ENCODE peak calls at places on chromosome 4, in seven cellular contexts. Q is hepatocyte, Z is HCT116, H is MM.1S, F is GM23338, U is OCI-LY7, A is neural progenitor cell. L is an unnamed sample.

GRCh38 chr4:187632260-187633010 is 363.1 kb upstream of the ZFP42 start:
- DNase-seq in Q (no peak), Z (no peak), H (no peak), F (no peak), U (no peak), A (peak), L (no peak)

GRCh38 chr4:168174308-168174707 is 82.0 kb downstream of the ANXA10 start:
- DNase-seq in Q (no peak), Z (no peak), H (no peak), F (no peak), U (no peak), A (no peak), L (no peak)

GRCh38 chr4:88247148-88247547 is 37.2 kb downstream of the PPM1K start:
- DNase-seq in Q (no peak), Z (no peak), H (no peak), F (no peak), U (no peak), A (no peak), L (no peak)

GRCh38 chr4:42671431-42672194 is 14.7 kb upstream of the ATP8A1 start:
- DNase-seq in Q (no peak), Z (no peak), H (peak), F (no peak), U (peak), A (no peak), L (no peak)

GRCh38 chr4:86101841-86102240 is 258.0 kb downstream of the MAPK10 start:
- DNase-seq in Q (no peak), Z (no peak), H (no peak), F (no peak), U (no peak), A (no peak), L (no peak)

GRCh38 chr4:94962484-94962883 is 204.7 kb downstream of the BMPR1B start:
- DNase-seq in Q (no peak), Z (no peak), H (no peak), F (no peak), U (no peak), A (no peak), L (no peak)

GRCh38 chr4:86972997-86973396 is 38.2 kb downstream of the AFF1 start:
- DNase-seq in Q (peak), Z (no peak), H (no peak), F (peak), U (no peak), A (no peak), L (peak)

GRCh38 chr4:11480683-11481082 is 52.0 kb upstream of the HS3ST1 start:
- DNase-seq in Q (no peak), Z (no peak), H (peak), F (no peak), U (no peak), A (no peak), L (peak)

GRCh38 chr4:7327341-7327885 is 107.3 kb downstream of the PSAPL1 start:
- DNase-seq in Q (no peak), Z (no peak), H (no peak), F (no peak), U (no peak), A (no peak), L (no peak)

GRCh38 chr4:87012265-87012953 is 77.6 kb downstream of the AFF1 start:
- DNase-seq in Q (peak), Z (no peak), H (no peak), F (no peak), U (no peak), A (no peak), L (no peak)

GRCh38 chr4:88964450-88964849 is 92.5 kb downstream of the FAM13A start:
- DNase-seq in Q (no peak), Z (peak), H (no peak), F (no peak), U (no peak), A (no peak), L (peak)

GRCh38 chr4:141021397-141022194 is 111.7 kb downstream of the RNF150 start:
- DNase-seq in Q (no peak), Z (no peak), H (no peak), F (no peak), U (no peak), A (no peak), L (no peak)
- TF ChIP-seq EZH2phosphoT487 in Q (no peak), Z (no peak), H (no peak), F (no peak), U (no peak), A (no peak), L (no peak)

DNA sequence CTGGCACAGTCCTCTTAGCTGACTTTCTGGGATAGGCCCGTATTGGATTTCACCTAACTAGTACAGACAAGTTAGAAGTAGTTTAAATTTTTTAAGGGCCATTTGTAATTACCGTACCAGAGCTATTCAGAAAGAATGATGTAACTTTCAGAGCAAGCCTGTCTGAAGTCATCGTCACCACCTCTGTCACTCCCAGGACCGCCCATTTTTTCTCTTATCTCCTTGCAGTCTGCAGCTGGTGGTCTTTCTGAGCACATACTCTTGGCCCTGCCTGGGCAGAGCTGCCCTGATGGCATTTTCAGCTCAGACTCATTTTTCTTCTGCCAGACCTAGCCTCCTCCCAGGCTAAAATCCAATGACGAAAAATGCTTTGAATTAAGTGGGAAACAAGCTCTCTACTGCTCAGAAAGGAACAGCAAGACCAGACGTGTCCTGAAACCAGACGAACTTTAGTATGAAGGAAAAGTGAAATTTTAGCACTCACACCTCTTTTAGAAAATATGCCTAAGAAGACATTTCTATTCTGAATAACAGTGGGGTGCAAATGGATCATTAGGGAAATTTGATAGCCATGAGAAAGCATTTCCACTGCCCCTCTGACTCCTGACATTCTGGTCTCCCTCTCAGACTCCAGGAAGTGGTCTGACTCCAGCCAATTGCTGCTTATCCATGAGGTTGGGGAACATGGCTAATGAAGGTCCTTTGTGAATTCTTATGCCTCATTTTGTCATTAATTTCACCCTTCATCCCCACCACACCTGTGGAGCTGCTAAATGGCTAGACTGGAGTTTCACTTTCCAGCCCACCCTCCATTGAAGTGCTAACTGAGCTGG is 162.4 kb upstream of the GYPA start:
- DNase-seq in Q (no peak), Z (no peak), H (no peak), F (no peak), U (no peak), A (no peak), L (no peak)
- H3K27ac ChIP-seq in Q (peak), Z (no peak), H (no peak), F (no peak), U (no peak), A (no peak), L (no peak)

DNA sequence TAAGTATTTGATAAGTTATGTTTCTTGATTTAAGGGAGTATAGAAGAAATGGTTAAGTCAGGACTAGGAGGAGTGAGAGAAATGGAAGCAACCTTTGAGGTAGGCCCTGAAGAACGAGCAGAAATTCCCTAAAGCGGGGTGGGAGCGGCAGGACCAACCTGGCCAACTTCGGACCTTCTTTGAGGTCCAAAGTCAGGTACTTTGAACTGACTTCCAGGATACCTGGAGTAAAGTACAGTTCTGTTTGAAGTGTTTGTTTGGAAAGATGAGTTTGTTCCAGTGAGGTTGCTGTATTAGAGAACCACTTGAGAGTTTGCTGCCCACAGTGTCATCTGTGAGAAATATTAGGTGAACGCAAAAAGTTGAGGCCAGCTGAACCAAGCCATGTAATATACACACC is 11.7 kb downstream of the RNF4 start:
- DNase-seq in Q (no peak), Z (no peak), H (no peak), F (no peak), U (no peak), A (no peak), L (no peak)
- TF ChIP-seq CTCF in Q (no peak), Z (no peak), H (no peak), F (no peak), U (no peak), A (no peak), L (no peak)

GRCh38 chr4:134024251-134024650 is 177.3 kb downstream of the PABPC4L start:
- DNase-seq in Q (peak), Z (peak), H (no peak), F (peak), U (peak), A (peak), L (peak)

GRCh38 chr4:134028411-134028810 is 173.2 kb downstream of the PABPC4L start:
- DNase-seq in Q (no peak), Z (no peak), H (no peak), F (no peak), U (no peak), A (no peak), L (no peak)

DNA sequence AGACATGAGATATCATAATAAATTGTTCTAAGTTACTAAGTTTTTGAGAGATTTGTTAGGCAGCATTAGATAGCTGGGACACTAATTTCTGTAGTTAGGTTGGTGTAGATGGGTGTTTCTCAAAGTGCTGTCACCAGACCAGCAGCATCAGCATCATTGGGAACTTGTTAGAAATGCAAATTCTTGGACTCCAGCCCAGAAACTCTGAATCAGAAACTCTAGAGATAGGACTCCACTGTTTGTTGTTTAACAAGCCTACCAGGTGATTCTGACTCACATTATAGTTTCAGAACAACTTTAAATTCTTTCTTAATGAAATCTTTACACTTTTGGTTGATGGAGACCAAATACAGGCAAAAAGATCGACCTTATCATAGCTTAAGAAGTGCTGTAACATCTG is 173.7 kb downstream of the PABPC4L start:
- DNase-seq in Q (peak), Z (peak), H (peak), F (no peak), U (no peak), A (no peak), L (peak)
- TF ChIP-seq EZH2phosphoT487 in Q (no peak), Z (no peak), H (no peak), F (no peak), U (no peak), A (no peak), L (no peak)

GRCh38 chr4:39451423-39452023 is 7.2 kb downstream of the RPL9 start:
- DNase-seq in Q (no peak), Z (no peak), H (no peak), F (no peak), U (no peak), A (no peak), L (no peak)
- H3K27ac ChIP-seq in Q (no peak), Z (no peak), H (no peak), F (peak), U (no peak), A (no peak), L (no peak)

GRCh38 chr4:77862478-77863216 is at the start of gene MRPL1:
- DNase-seq in Q (peak), Z (peak), H (peak), F (peak), U (peak), A (peak), L (peak)
- TF ChIP-seq CTCF in Q (no peak), Z (no peak), H (peak), F (peak), U (peak), A (no peak), L (peak)

GRCh38 chr4:183823394-183823793 is 81.7 kb upstream of the STOX2 start:
- DNase-seq in Q (peak), Z (no peak), H (no peak), F (no peak), U (no peak), A (peak), L (peak)
- TF ChIP-seq EZH2phosphoT487 in Q (no peak), Z (no peak), H (no peak), F (no peak), U (no peak), A (no peak), L (no peak)

GRCh38 chr4:109562457-109563237 is 2.6 kb downstream of the MCUB start:
- DNase-seq in Q (no peak), Z (no peak), H (no peak), F (no peak), U (peak), A (peak), L (no peak)

GRCh38 chr4:109559983-109560686 is at the start of gene MCUB:
- DNase-seq in Q (peak), Z (peak), H (peak), F (peak), U (peak), A (peak), L (peak)

GRCh38 chr4:109560687-109561452 is 824 bp downstream of the MCUB start:
- DNase-seq in Q (peak), Z (no peak), H (peak), F (peak), U (peak), A (peak), L (peak)

GRCh38 chr4:109557433-109557832 is 2.6 kb upstream of the MCUB start:
- DNase-seq in Q (no peak), Z (no peak), H (no peak), F (no peak), U (no peak), A (no peak), L (no peak)

GRCh38 chr4:109559625-109559982 is 442 bp upstream of the MCUB start:
- DNase-seq in Q (no peak), Z (no peak), H (no peak), F (peak), U (peak), A (no peak), L (no peak)
- H3K27ac ChIP-seq in Q (peak), Z (peak), H (peak), F (peak), U (peak), A (no peak), L (peak)

L was measured in PC-3.